ENCODE peak calls at places on chromosomes 1 and 21, in ten cellular contexts. One of them, this sample, is unnamed.

GRCh38 chr1:42379794-42380616 is 587 bp upstream of the RIMKLA start:
- DNase-seq in astrocyte of the spinal cord: peak; percentile 17
- DNase-seq in fibroblast of lung: peak; percentile 28
- DNase-seq in upper lobe of right lung: no peak
- DNase-seq in dorsolateral prefrontal cortex: no peak
- DNase-seq in fibroblast of pulmonary artery: peak; percentile 35
- DNase-seq in osteocyte: peak; percentile 85
- DNase-seq in progenitor cell of endocrine pancreas: no peak
- DNase-seq in hepatocyte: peak; percentile 59
- DNase-seq in esophagus squamous epithelium: no peak
- DNase-seq in this sample: peak; percentile 69

GRCh38 chr1:19635646-19636045 is 8.5 kb upstream of the NBL1 start:
- DNase-seq in astrocyte of the spinal cord: no peak
- DNase-seq in fibroblast of lung: peak; percentile 49
- DNase-seq in upper lobe of right lung: peak; percentile 20
- DNase-seq in dorsolateral prefrontal cortex: no peak
- DNase-seq in fibroblast of pulmonary artery: peak; percentile 36
- DNase-seq in osteocyte: no peak
- DNase-seq in progenitor cell of endocrine pancreas: no peak
- DNase-seq in hepatocyte: no peak
- DNase-seq in esophagus squamous epithelium: no peak
- DNase-seq in this sample: no peak

GRCh38 chr1:110595311-110595710 is 10.8 kb downstream of the KCNA2 start:
- DNase-seq in astrocyte of the spinal cord: no peak
- DNase-seq in fibroblast of lung: no peak
- DNase-seq in upper lobe of right lung: no peak
- DNase-seq in dorsolateral prefrontal cortex: no peak
- DNase-seq in fibroblast of pulmonary artery: no peak
- DNase-seq in osteocyte: no peak
- DNase-seq in progenitor cell of endocrine pancreas: no peak
- DNase-seq in hepatocyte: no peak
- DNase-seq in esophagus squamous epithelium: no peak
- DNase-seq in this sample: no peak

GRCh38 chr21:42474043-42474831 is 21.8 kb downstream of the RSPH1 start:
- DNase-seq in astrocyte of the spinal cord: no peak
- DNase-seq in fibroblast of lung: no peak
- DNase-seq in upper lobe of right lung: peak; percentile 79
- DNase-seq in dorsolateral prefrontal cortex: no peak
- DNase-seq in fibroblast of pulmonary artery: peak; percentile 18
- DNase-seq in osteocyte: peak; percentile 56
- DNase-seq in progenitor cell of endocrine pancreas: no peak
- DNase-seq in hepatocyte: peak; percentile 92
- DNase-seq in esophagus squamous epithelium: no peak
- DNase-seq in this sample: no peak

GRCh38 chr1:18649713-18650370 is 19.2 kb downstream of the PAX7 start:
- DNase-seq in astrocyte of the spinal cord: no peak
- DNase-seq in fibroblast of lung: no peak
- DNase-seq in upper lobe of right lung: no peak
- DNase-seq in dorsolateral prefrontal cortex: no peak
- DNase-seq in fibroblast of pulmonary artery: no peak
- DNase-seq in osteocyte: no peak
- DNase-seq in progenitor cell of endocrine pancreas: no peak
- DNase-seq in hepatocyte: no peak
- DNase-seq in esophagus squamous epithelium: no peak
- DNase-seq in this sample: no peak

GRCh38 chr1:217332426-217333065 is 298.3 kb downstream of the GPATCH2 start:
- DNase-seq in astrocyte of the spinal cord: no peak
- DNase-seq in fibroblast of lung: peak; percentile 17
- DNase-seq in upper lobe of right lung: no peak
- DNase-seq in dorsolateral prefrontal cortex: no peak
- DNase-seq in fibroblast of pulmonary artery: peak; percentile 12
- DNase-seq in osteocyte: no peak
- DNase-seq in progenitor cell of endocrine pancreas: no peak
- DNase-seq in hepatocyte: peak; percentile 32
- DNase-seq in esophagus squamous epithelium: no peak
- DNase-seq in this sample: no peak

GRCh38 chr1:43044572-43045361 is 86.1 kb upstream of the SLC2A1 start:
- DNase-seq in astrocyte of the spinal cord: no peak
- DNase-seq in fibroblast of lung: no peak
- DNase-seq in upper lobe of right lung: no peak
- DNase-seq in dorsolateral prefrontal cortex: no peak
- DNase-seq in fibroblast of pulmonary artery: no peak
- DNase-seq in osteocyte: no peak
- DNase-seq in progenitor cell of endocrine pancreas: no peak
- DNase-seq in hepatocyte: peak; percentile 47
- DNase-seq in esophagus squamous epithelium: no peak
- DNase-seq in this sample: no peak

GRCh38 chr1:157108448-157108847 is 8.8 kb upstream of the ETV3L start:
- DNase-seq in astrocyte of the spinal cord: no peak
- DNase-seq in fibroblast of lung: no peak
- DNase-seq in upper lobe of right lung: no peak
- DNase-seq in dorsolateral prefrontal cortex: no peak
- DNase-seq in fibroblast of pulmonary artery: no peak
- DNase-seq in osteocyte: no peak
- DNase-seq in progenitor cell of endocrine pancreas: no peak
- DNase-seq in hepatocyte: no peak
- DNase-seq in esophagus squamous epithelium: no peak
- DNase-seq in this sample: no peak

GRCh38 chr1:9542425-9542824 is 3.2 kb downstream of the SLC25A33 start:
- DNase-seq in astrocyte of the spinal cord: peak; percentile 62
- DNase-seq in fibroblast of lung: peak; percentile 63
- DNase-seq in upper lobe of right lung: no peak
- DNase-seq in dorsolateral prefrontal cortex: no peak
- DNase-seq in fibroblast of pulmonary artery: peak; percentile 66
- DNase-seq in osteocyte: no peak
- DNase-seq in progenitor cell of endocrine pancreas: no peak
- DNase-seq in hepatocyte: peak; percentile 44
- DNase-seq in esophagus squamous epithelium: no peak
- DNase-seq in this sample: no peak

GRCh38 chr1:119767486-119767885 is 1.2 kb downstream of the HMGCS2 start:
- DNase-seq in astrocyte of the spinal cord: no peak
- DNase-seq in fibroblast of lung: no peak
- DNase-seq in upper lobe of right lung: no peak
- DNase-seq in dorsolateral prefrontal cortex: no peak
- DNase-seq in fibroblast of pulmonary artery: no peak
- DNase-seq in osteocyte: no peak
- DNase-seq in progenitor cell of endocrine pancreas: no peak
- DNase-seq in hepatocyte: no peak
- DNase-seq in esophagus squamous epithelium: no peak
- DNase-seq in this sample: no peak

GRCh38 chr1:19738106-19738505 is 61.6 kb downstream of the TMCO4 start:
- DNase-seq in astrocyte of the spinal cord: no peak
- DNase-seq in fibroblast of lung: no peak
- DNase-seq in upper lobe of right lung: no peak
- DNase-seq in dorsolateral prefrontal cortex: no peak
- DNase-seq in fibroblast of pulmonary artery: no peak
- DNase-seq in osteocyte: no peak
- DNase-seq in progenitor cell of endocrine pancreas: no peak
- DNase-seq in hepatocyte: no peak
- DNase-seq in esophagus squamous epithelium: no peak
- DNase-seq in this sample: no peak

GRCh38 chr1:181038399-181038873 is 4.7 kb downstream of the MR1 start:
- DNase-seq in astrocyte of the spinal cord: peak; percentile 52
- DNase-seq in fibroblast of lung: peak; percentile 63
- DNase-seq in upper lobe of right lung: no peak
- DNase-seq in dorsolateral prefrontal cortex: no peak
- DNase-seq in fibroblast of pulmonary artery: peak; percentile 72
- DNase-seq in osteocyte: no peak
- DNase-seq in progenitor cell of endocrine pancreas: no peak
- DNase-seq in hepatocyte: peak; percentile 69
- DNase-seq in esophagus squamous epithelium: no peak
- DNase-seq in this sample: no peak

GRCh38 chr21:35326677-35327076 is 277.6 kb upstream of the RUNX1 start:
- DNase-seq in astrocyte of the spinal cord: no peak
- DNase-seq in fibroblast of lung: peak; percentile 67
- DNase-seq in upper lobe of right lung: no peak
- DNase-seq in dorsolateral prefrontal cortex: no peak
- DNase-seq in fibroblast of pulmonary artery: peak; percentile 23
- DNase-seq in osteocyte: no peak
- DNase-seq in progenitor cell of endocrine pancreas: no peak
- DNase-seq in hepatocyte: peak; percentile 19
- DNase-seq in esophagus squamous epithelium: no peak
- DNase-seq in this sample: no peak

GRCh38 chr21:46199436-46200373 is 15.4 kb upstream of the SPATC1L start:
- DNase-seq in astrocyte of the spinal cord: no peak
- DNase-seq in fibroblast of lung: peak; percentile 41
- DNase-seq in upper lobe of right lung: peak; percentile 8
- DNase-seq in dorsolateral prefrontal cortex: no peak
- DNase-seq in fibroblast of pulmonary artery: no peak
- DNase-seq in osteocyte: no peak
- DNase-seq in progenitor cell of endocrine pancreas: no peak
- DNase-seq in hepatocyte: no peak
- DNase-seq in esophagus squamous epithelium: no peak
- DNase-seq in this sample: no peak

GRCh38 chr1:19315378-19316206 is 3.5 kb downstream of the SLC66A1 start:
- DNase-seq in astrocyte of the spinal cord: no peak
- DNase-seq in fibroblast of lung: peak; percentile 39
- DNase-seq in upper lobe of right lung: no peak
- DNase-seq in dorsolateral prefrontal cortex: peak; percentile 43
- DNase-seq in fibroblast of pulmonary artery: peak; percentile 47
- DNase-seq in osteocyte: no peak
- DNase-seq in progenitor cell of endocrine pancreas: no peak
- DNase-seq in hepatocyte: no peak
- DNase-seq in esophagus squamous epithelium: no peak
- DNase-seq in this sample: no peak

GRCh38 chr1:223175032-223175431 is 32.0 kb upstream of the TLR5 start:
- DNase-seq in astrocyte of the spinal cord: no peak
- DNase-seq in fibroblast of lung: no peak
- DNase-seq in upper lobe of right lung: no peak
- DNase-seq in dorsolateral prefrontal cortex: no peak
- DNase-seq in fibroblast of pulmonary artery: no peak
- DNase-seq in osteocyte: no peak
- DNase-seq in progenitor cell of endocrine pancreas: no peak
- DNase-seq in hepatocyte: peak; percentile 42
- DNase-seq in esophagus squamous epithelium: no peak
- DNase-seq in this sample: no peak
- TF ChIP-seq CTCF in astrocyte of the spinal cord: no peak
- TF ChIP-seq CTCF in fibroblast of lung: peak; percentile 2
- TF ChIP-seq CTCF in upper lobe of right lung: no peak
- TF ChIP-seq CTCF in dorsolateral prefrontal cortex: no peak
- TF ChIP-seq CTCF in fibroblast of pulmonary artery: no peak
- TF ChIP-seq CTCF in osteocyte: no peak
- TF ChIP-seq CTCF in progenitor cell of endocrine pancreas: peak; percentile 39
- TF ChIP-seq CTCF in hepatocyte: peak; percentile 38
- TF ChIP-seq CTCF in esophagus squamous epithelium: peak; percentile 5
- TF ChIP-seq CTCF in this sample: peak; percentile 28

DNA sequence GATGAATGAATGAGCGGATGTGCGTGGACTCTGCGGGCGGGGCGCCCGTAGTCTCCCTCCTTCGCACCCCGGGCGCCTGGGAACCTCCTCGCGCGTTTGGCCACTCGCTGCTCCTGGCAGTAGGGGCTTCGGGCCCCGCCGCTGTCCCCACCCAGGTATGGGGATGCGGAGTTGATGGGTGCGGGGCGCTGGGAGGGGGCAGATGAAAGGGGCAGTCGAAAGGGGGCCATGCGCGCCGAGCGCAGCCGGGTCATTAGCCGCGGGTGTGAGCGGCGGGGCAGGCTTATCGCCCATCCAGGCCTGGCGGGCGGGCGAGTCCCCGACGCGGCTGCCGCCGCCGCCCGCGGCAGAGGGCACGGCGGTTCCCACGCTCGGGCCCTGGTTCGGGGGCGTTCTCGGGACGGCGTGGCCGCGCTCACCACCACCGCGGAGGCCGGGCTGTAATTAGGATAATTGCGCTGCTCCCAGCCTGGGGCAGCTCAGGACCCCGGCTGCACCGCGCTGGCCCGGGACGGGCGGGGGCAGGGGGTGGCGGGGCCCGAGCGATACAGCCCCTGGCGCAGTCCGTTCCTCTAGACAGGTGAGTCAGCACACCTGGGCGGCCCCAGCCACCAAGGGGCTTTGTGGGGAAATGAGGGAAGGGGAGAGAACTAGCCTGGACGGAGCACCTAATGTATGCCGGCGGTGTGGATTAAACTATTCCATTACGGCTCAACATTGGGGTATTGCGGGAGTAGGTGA is 22.1 kb upstream of the CITED4 start:
- DNase-seq in astrocyte of the spinal cord: no peak
- DNase-seq in fibroblast of lung: no peak
- DNase-seq in upper lobe of right lung: no peak
- DNase-seq in dorsolateral prefrontal cortex: no peak
- DNase-seq in fibroblast of pulmonary artery: no peak
- DNase-seq in osteocyte: no peak
- DNase-seq in progenitor cell of endocrine pancreas: no peak
- DNase-seq in hepatocyte: no peak
- DNase-seq in esophagus squamous epithelium: no peak
- DNase-seq in this sample: no peak
- TF ChIP-seq CTCF in astrocyte of the spinal cord: no peak
- TF ChIP-seq CTCF in fibroblast of lung: no peak
- TF ChIP-seq CTCF in upper lobe of right lung: no peak
- TF ChIP-seq CTCF in dorsolateral prefrontal cortex: no peak
- TF ChIP-seq CTCF in fibroblast of pulmonary artery: no peak
- TF ChIP-seq CTCF in osteocyte: no peak
- TF ChIP-seq CTCF in progenitor cell of endocrine pancreas: no peak
- TF ChIP-seq CTCF in hepatocyte: no peak
- TF ChIP-seq CTCF in esophagus squamous epithelium: no peak
- TF ChIP-seq CTCF in this sample: no peak

GRCh38 chr1:207811920-207812720 is 60.3 kb downstream of the CD46 start:
- DNase-seq in astrocyte of the spinal cord: no peak
- DNase-seq in fibroblast of lung: peak; percentile 31
- DNase-seq in upper lobe of right lung: peak; percentile 84
- DNase-seq in dorsolateral prefrontal cortex: peak; percentile 83
- DNase-seq in fibroblast of pulmonary artery: no peak
- DNase-seq in osteocyte: peak; percentile 78
- DNase-seq in progenitor cell of endocrine pancreas: no peak
- DNase-seq in hepatocyte: peak; percentile 51
- DNase-seq in esophagus squamous epithelium: no peak
- DNase-seq in this sample: no peak
- TF ChIP-seq CTCF in astrocyte of the spinal cord: peak; percentile 51
- TF ChIP-seq CTCF in fibroblast of lung: peak; percentile 45
- TF ChIP-seq CTCF in upper lobe of right lung: peak; percentile 54
- TF ChIP-seq CTCF in dorsolateral prefrontal cortex: peak; percentile 54
- TF ChIP-seq CTCF in fibroblast of pulmonary artery: peak; percentile 37
- TF ChIP-seq CTCF in osteocyte: peak; percentile 29
- TF ChIP-seq CTCF in progenitor cell of endocrine pancreas: peak; percentile 42
- TF ChIP-seq CTCF in hepatocyte: peak; percentile 34
- TF ChIP-seq CTCF in esophagus squamous epithelium: peak; percentile 50
- TF ChIP-seq CTCF in this sample: peak; percentile 35

DNA sequence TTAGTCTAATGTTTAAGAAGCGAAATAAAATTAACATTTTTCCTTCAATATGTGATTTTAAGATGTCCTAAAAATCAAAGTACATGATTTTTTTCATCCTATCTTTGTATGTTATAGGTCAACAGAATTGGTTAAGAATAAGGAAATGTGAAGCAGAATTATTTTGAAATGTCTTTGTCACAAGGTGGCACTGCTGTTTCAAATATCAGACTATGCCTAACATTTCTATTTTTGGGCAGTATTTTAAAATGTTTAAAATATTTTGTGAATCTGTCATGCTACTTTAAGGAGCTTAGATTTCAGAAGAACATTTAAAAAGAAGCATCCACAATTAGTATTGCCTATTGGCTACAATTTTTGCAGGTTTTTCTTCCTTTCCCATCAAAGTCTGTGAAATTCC is 38.7 kb downstream of the AMY1C start:
- DNase-seq in astrocyte of the spinal cord: peak; percentile 3
- DNase-seq in fibroblast of lung: peak; percentile 2
- DNase-seq in upper lobe of right lung: no peak
- DNase-seq in dorsolateral prefrontal cortex: no peak
- DNase-seq in fibroblast of pulmonary artery: no peak
- DNase-seq in osteocyte: no peak
- DNase-seq in progenitor cell of endocrine pancreas: no peak
- DNase-seq in hepatocyte: no peak
- DNase-seq in esophagus squamous epithelium: no peak
- DNase-seq in this sample: no peak
- TF ChIP-seq CTCF in astrocyte of the spinal cord: no peak
- TF ChIP-seq CTCF in fibroblast of lung: no peak
- TF ChIP-seq CTCF in upper lobe of right lung: peak; percentile 13
- TF ChIP-seq CTCF in dorsolateral prefrontal cortex: peak; percentile 12
- TF ChIP-seq CTCF in fibroblast of pulmonary artery: no peak
- TF ChIP-seq CTCF in osteocyte: peak; percentile 47
- TF ChIP-seq CTCF in progenitor cell of endocrine pancreas: peak; percentile 62
- TF ChIP-seq CTCF in hepatocyte: peak; percentile 52
- TF ChIP-seq CTCF in esophagus squamous epithelium: no peak
- TF ChIP-seq CTCF in this sample: peak; percentile 72

This sample was measured in type B pancreatic cell.